ENCODE peak calls at places on chromosomes 12 and 14, in four cellular contexts. N, U, O and G are unnamed samples. For H3K4me1, the result is how much of the 10 kb centered on the place peaks cover.

GRCh38 chr12:52074006-52074405 is 4.2 kb downstream of the ATG101 start:
- DNase-seq in O (no peak), N (no peak), U (no peak), G (peak)

GRCh38 chr14:31678421-31679249 is 117.4 kb downstream of the NUBPL start:
- DNase-seq in U (no peak), N (no peak), O (no peak), G (no peak)

GRCh38 chr14:60722163-60722835 is 1.9 kb downstream of the SIX4 start:
- DNase-seq in N (peak), U (peak), O (no peak), G (peak)

GRCh38 chr14:67943947-67944346 is 124.4 kb downstream of the RAD51B start:
- DNase-seq in O (peak), U (peak), N (peak), G (no peak)

GRCh38 chr12:23113781-23114180 is 488.8 kb downstream of the ETNK1 start:
- DNase-seq in N (no peak), U (no peak), O (no peak), G (no peak)

GRCh38 chr14:77026930-77027537 is 1.5 kb downstream of the IRF2BPL start:
- DNase-seq in O (no peak), U (no peak), N (peak), G (peak)

GRCh38 chr14:23704890-23705289 is 68.7 kb downstream of the DHRS2 start:
- DNase-seq in O (no peak), N (no peak), U (no peak), G (no peak)

GRCh38 chr12:111488271-111488670 is 82.5 kb downstream of the SH2B3 start:
- DNase-seq in O (no peak), N (no peak), U (no peak), G (no peak)

GRCh38 chr14:34632451-34632850 is 2.5 kb upstream of the SNX6 start:
- DNase-seq in U (no peak), O (no peak), N (no peak), G (no peak)

GRCh38 chr12:93062100-93062419 is 133.0 kb upstream of the EEA1 start:
- DNase-seq in U (peak), O (no peak), N (no peak), G (no peak)

GRCh38 chr12:108835860-108836634 is 21.3 kb downstream of the SSH1 start:
- DNase-seq in N (no peak), U (no peak), O (no peak), G (no peak)

GRCh38 chr14:96126783-96127271 is 77.8 kb upstream of the BDKRB2 start:
- DNase-seq in N (no peak), O (no peak), U (no peak), G (no peak)

GRCh38 chr14:24978862-24979724 is 70.9 kb downstream of the STXBP6 start:
- DNase-seq in O (no peak), N (no peak), U (no peak), G (no peak)

GRCh38 chr12:120067084-120067869 is 49.3 kb downstream of the RAB35 start:
- DNase-seq in U (no peak), N (no peak), O (no peak), G (no peak)

GRCh38 chr14:62077676-62078261 is 315.5 kb downstream of the SNAPC1 start:
- DNase-seq in U (no peak), N (no peak), O (no peak), G (no peak)

GRCh38 chr14:101399737-101400517 is 161.4 kb upstream of the DIO3 start:
- DNase-seq in N (no peak), O (no peak), U (no peak), G (no peak)

GRCh38 chr14:102915292-102916110 is 7.0 kb upstream of the AMN start:
- DNase-seq in N (no peak), O (no peak), U (no peak), G (no peak)

GRCh38 chr14:99725774-99726537 is 41.9 kb downstream of the CYP46A1 start:
- DNase-seq in U (no peak), N (no peak), O (peak), G (peak)

GRCh38 chr14:105324871-105325270 is 10.3 kb downstream of the PACS2 start:
- DNase-seq in N (peak), U (no peak), O (no peak), G (no peak)

GRCh38 chr12:111112699-111113098 is 192.3 kb upstream of the MYL2 start:
- DNase-seq in U (no peak), N (no peak), O (no peak), G (no peak)

GRCh38 chr12:29782821-29783772 is 645 bp downstream of the TMTC1 start:
- DNase-seq in N (peak), U (peak), O (no peak), G (peak)

GRCh38 chr12:89692442-89692841 is 16.2 kb downstream of the ATP2B1 start:
- DNase-seq in N (no peak), O (no peak), U (no peak), G (no peak)

GRCh38 chr12:39646963-39647362 is 27.4 kb upstream of the ABCD2 start:
- DNase-seq in N (no peak), U (no peak), O (no peak), G (no peak)

GRCh38 chr12:67617619-67618018 is 30.9 kb upstream of the DYRK2 start:
- DNase-seq in N (no peak), O (no peak), U (no peak), G (no peak)

GRCh38 chr12:41576925-41577324 is 388.8 kb downstream of the PDZRN4 start:
- DNase-seq in U (no peak), N (no peak), O (no peak), G (no peak)

GRCh38 chr12:12025799-12026386 is 44.8 kb upstream of the BCL2L14 start:
- DNase-seq in O (no peak), U (peak), N (no peak), G (no peak)

GRCh38 chr12:79848321-79848720 is 86.6 kb downstream of the PPP1R12A start:
- DNase-seq in N (no peak), U (no peak), O (no peak), G (no peak)

GRCh38 chr12:120668797-120669054 is 18.2 kb upstream of the MLEC start:
- DNase-seq in N (no peak), U (no peak), O (no peak), G (no peak)

GRCh38 chr12:15701721-15702156 is 87.4 kb downstream of the EPS8 start:
- DNase-seq in U (no peak), N (no peak), O (no peak), G (no peak)

GRCh38 chr14:96091941-96092411 is 52.8 kb downstream of the C14orf132 start:
- DNase-seq in U (no peak), N (no peak), O (no peak), G (no peak)

GRCh38 chr14:78754059-78754458 is 583.9 kb downstream of the NRXN3 start:
- DNase-seq in O (no peak), U (no peak), N (no peak), G (no peak)

GRCh38 chr12:1132309-1132708 is 141.3 kb downstream of the ERC1 start:
- DNase-seq in N (no peak), U (no peak), O (no peak), G (no peak)

GRCh38 chr14:104925941-104926609 is 1.4 kb downstream of the PLD4 start:
- DNase-seq in O (no peak), N (no peak), U (no peak), G (peak)

GRCh38 chr14:93675651-93676050 is 112.6 kb downstream of the PRIMA1 start:
- DNase-seq in U (no peak), N (no peak), O (no peak), G (no peak)

GRCh38 chr12:4786795-4787194 is 66.6 kb downstream of the GALNT8 start:
- DNase-seq in N (no peak), U (no peak), O (no peak), G (no peak)

GRCh38 chr12:9227953-9228352 is 19.8 kb upstream of the PZP start:
- DNase-seq in O (no peak), U (no peak), N (no peak), G (no peak)

GRCh38 chr12:20602671-20603402 is 92.3 kb upstream of the SLCO1C1 start:
- DNase-seq in O (no peak), N (no peak), U (no peak), G (no peak)

GRCh38 chr14:63726499-63726898 is 1.4 kb downstream of the SGPP1 start:
- DNase-seq in O (no peak), U (no peak), N (no peak), G (no peak)

GRCh38 chr14:52055215-52055614 is 13.6 kb downstream of the NID2 start:
- DNase-seq in U (no peak), O (no peak), N (no peak), G (no peak)

GRCh38 chr14:52059614-52060013 is 9.2 kb downstream of the NID2 start:
- DNase-seq in O (no peak), U (no peak), N (no peak), G (no peak)

GRCh38 chr14:52061380-52061779 is 7.5 kb downstream of the NID2 start:
- DNase-seq in U (no peak), N (no peak), O (no peak), G (no peak)

GRCh38 chr14:52060080-52060479 is 8.8 kb downstream of the NID2 start:
- DNase-seq in N (no peak), U (no peak), O (no peak), G (no peak)

GRCh38 chr14:52058346-52058745 is 10.5 kb downstream of the NID2 start:
- DNase-seq in N (no peak), O (no peak), U (no peak), G (no peak)
- H3K4me1 ChIP-seq in N (under half), O (under half), U (under half), G (under half)

GRCh38 chr12:6869049-6870021 is 2.0 kb downstream of the TPI1 start:
- DNase-seq in O (peak), N (peak), U (peak), G (peak)
- TF ChIP-seq POLR2AphosphoS5 in O (peak), N (no peak), U (peak), G (peak)

GRCh38 chr14:88505621-88506020 is 49.2 kb downstream of the PTPN21 start:
- DNase-seq in N (no peak), O (no peak), U (no peak), G (no peak)

GRCh38 chr14:88500611-88501010 is 54.2 kb downstream of the PTPN21 start:
- DNase-seq in O (no peak), U (no peak), N (no peak), G (no peak)

GRCh38 chr14:88504602-88505001 is 50.2 kb downstream of the PTPN21 start:
- DNase-seq in O (no peak), N (no peak), U (no peak), G (no peak)

GRCh38 chr14:88502740-88503139 is 52.1 kb downstream of the PTPN21 start:
- DNase-seq in O (no peak), U (no peak), N (no peak), G (no peak)

GRCh38 chr14:88503754-88504406 is 50.9 kb downstream of the PTPN21 start:
- DNase-seq in U (no peak), N (no peak), O (no peak), G (no peak)
- H3K27ac ChIP-seq in U (no peak), N (no peak), O (no peak), G (no peak)

GRCh38 chr12:27575099-27575779 is 51.2 kb downstream of the PPFIBP1 start:
- DNase-seq in O (no peak), N (no peak), U (no peak), G (no peak)

GRCh38 chr12:27575780-27576154 is 51.8 kb downstream of the PPFIBP1 start:
- DNase-seq in U (no peak), N (no peak), O (no peak), G (no peak)

GRCh38 chr12:27572486-27573255 is 48.7 kb downstream of the PPFIBP1 start:
- DNase-seq in U (no peak), N (no peak), O (no peak), G (no peak)

GRCh38 chr12:27573972-27574371 is 50.0 kb downstream of the PPFIBP1 start:
- DNase-seq in O (no peak), U (no peak), N (no peak), G (no peak)

GRCh38 chr12:27571463-27571862 is 47.5 kb downstream of the PPFIBP1 start:
- DNase-seq in O (no peak), U (no peak), N (no peak), G (no peak)
- H3K4me1 ChIP-seq in O (under half), U (under half), N (under half), G (under half)